ENCODE peak calls at places on chromosomes 6 and 20, in four cellular contexts. I, B, D and J are unnamed samples.

GRCh38 chr6:39153766-39154397 is 38.9 kb upstream of the SAYSD1 start:
- DNase-seq in I (no peak), B (no peak), D (no peak), J (no peak)

GRCh38 chr6:78513856-78514255 is 353.5 kb upstream of the IRAK1BP1 start:
- DNase-seq in I (no peak), B (no peak), D (no peak), J (no peak)

GRCh38 chr6:12339808-12340487 is 49.8 kb downstream of the EDN1 start:
- DNase-seq in I (no peak), B (no peak), D (no peak), J (no peak)

GRCh38 chr6:44237021-44237812 is 9.7 kb upstream of the HSP90AB1 start:
- DNase-seq in I (peak; percentile 65), B (peak; percentile 91), D (peak; percentile 58), J (peak; percentile 96)

GRCh38 chr20:49786671-49787370 is 25.8 kb upstream of the SLC9A8 start:
- DNase-seq in I (no peak), B (no peak), D (no peak), J (no peak)

GRCh38 chr6:142945446-142946180 is 637 bp upstream of the HIVEP2 start:
- DNase-seq in I (peak; percentile 81), B (no peak), D (peak; percentile 66), J (peak; percentile 87)

GRCh38 chr6:83958250-83958685 is 75.3 kb upstream of the MRAP2 start:
- DNase-seq in I (no peak), B (no peak), D (no peak), J (no peak)

GRCh38 chr20:54051019-54051418 is 19.4 kb downstream of the BCAS1 start:
- DNase-seq in I (no peak), B (no peak), D (no peak), J (no peak)

GRCh38 chr20:4167261-4168004 is 152.1 kb upstream of the RNF24 start:
- DNase-seq in I (no peak), B (no peak), D (no peak), J (no peak)

GRCh38 chr6:1372690-1373089 is 16.7 kb upstream of the FOXF2 start:
- DNase-seq in I (no peak), B (no peak), D (no peak), J (no peak)

GRCh38 chr6:24855389-24856245 is 56.9 kb upstream of the ARMH2 start:
- DNase-seq in I (peak; percentile 80), B (peak; percentile 63), D (peak; percentile 56), J (no peak)

GRCh38 chr6:23661549-23661948 is 464.5 kb upstream of the NRSN1 start:
- DNase-seq in I (no peak), B (no peak), D (no peak), J (no peak)

GRCh38 chr6:8139451-8139850 is 37.1 kb upstream of the EEF1E1 start:
- DNase-seq in I (no peak), B (no peak), D (no peak), J (no peak)

GRCh38 chr20:35883341-35883777 is 70.9 kb downstream of the SCAND1 start:
- DNase-seq in I (no peak), B (no peak), D (no peak), J (no peak)

GRCh38 chr6:7042654-7043545 is 64.9 kb upstream of the RREB1 start:
- DNase-seq in I (peak; percentile 62), B (no peak), D (no peak), J (no peak)

GRCh38 chr6:147933201-147933600 is 409.4 kb upstream of the SASH1 start:
- DNase-seq in I (no peak), B (no peak), D (no peak), J (no peak)

GRCh38 chr6:25312034-25312620 is 33.0 kb downstream of the CARMIL1 start:
- DNase-seq in I (no peak), B (no peak), D (no peak), J (no peak)

GRCh38 chr6:167846997-167847606 is 20.4 kb downstream of the AFDN start:
- DNase-seq in I (no peak), B (no peak), D (no peak), J (no peak)

GRCh38 chr6:50240986-50241385 is 191.3 kb upstream of the DEFB112 start:
- DNase-seq in I (no peak), B (no peak), D (no peak), J (no peak)

GRCh38 chr20:53865905-53866786 is 204.2 kb downstream of the BCAS1 start:
- DNase-seq in I (peak; percentile 50), B (peak; percentile 32), D (no peak), J (peak; percentile 76)

GRCh38 chr6:134935076-134935475 is 14.8 kb downstream of the ALDH8A1 start:
- DNase-seq in I (no peak), B (no peak), D (no peak), J (no peak)

GRCh38 chr20:45303586-45304463 is 2.8 kb upstream of the RBPJL start:
- DNase-seq in I (no peak), B (no peak), D (no peak), J (peak; percentile 34)

GRCh38 chr6:83514877-83515466 is 2.6 kb downstream of the PRSS35 start:
- DNase-seq in I (peak; percentile 64), B (peak; percentile 16), D (no peak), J (no peak)

GRCh38 chr6:128597956-128598355 is 77.6 kb upstream of the PTPRK start:
- DNase-seq in I (no peak), B (no peak), D (no peak), J (no peak)

GRCh38 chr20:15708984-15709598 is 864.2 kb downstream of the KIF16B start:
- DNase-seq in I (peak; percentile 47), B (peak; percentile 8), D (no peak), J (peak; percentile 52)

GRCh38 chr6:56637640-56638039 is 5.0 kb downstream of the DST start:
- DNase-seq in I (peak; percentile 61), B (no peak), D (no peak), J (no peak)

GRCh38 chr20:8089668-8090067 is 42.4 kb upstream of the PLCB1 start:
- DNase-seq in I (peak; percentile 52), B (no peak), D (no peak), J (no peak)

GRCh38 chr20:58988565-58988882 is 7.5 kb downstream of the NELFCD start:
- DNase-seq in I (no peak), B (no peak), D (no peak), J (no peak)

GRCh38 chr20:58986286-58986967 is 5.4 kb downstream of the NELFCD start:
- DNase-seq in I (no peak), B (no peak), D (no peak), J (peak; percentile 20)

GRCh38 chr20:58985656-58986055 is 4.6 kb downstream of the NELFCD start:
- DNase-seq in I (no peak), B (no peak), D (no peak), J (no peak)

GRCh38 chr20:58987790-58988564 is 6.9 kb downstream of the NELFCD start:
- DNase-seq in I (no peak), B (no peak), D (no peak), J (peak; percentile 21)

DNA sequence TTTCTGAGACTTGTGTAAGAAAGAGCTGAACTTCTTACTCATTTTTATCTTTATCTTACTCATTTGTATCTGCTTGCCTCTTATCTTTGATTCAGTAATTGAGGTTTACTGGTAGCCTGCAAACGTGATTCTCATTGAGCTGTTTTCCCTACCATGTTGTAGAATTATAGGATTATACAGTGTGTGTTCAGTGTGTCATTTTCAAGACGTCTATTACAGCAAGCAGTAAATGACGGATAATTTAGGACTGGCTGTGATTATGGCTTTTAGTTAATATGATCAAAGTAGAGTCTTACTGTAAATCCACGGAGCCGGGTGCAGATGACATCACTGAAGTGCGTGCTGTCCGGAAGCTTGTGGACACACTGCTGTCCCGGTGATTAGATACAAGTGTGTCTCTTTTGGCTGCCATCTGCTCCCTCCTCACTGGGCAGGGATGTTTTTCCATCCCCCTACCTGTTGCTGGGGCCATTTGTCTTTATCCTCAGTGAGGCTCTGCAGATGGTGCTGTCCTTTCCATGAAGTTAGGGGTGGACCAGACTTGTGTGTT is 6.0 kb downstream of the NELFCD start:
- DNase-seq in I (no peak), B (no peak), D (no peak), J (no peak)
- H3K36me3 ChIP-seq in I (peaks cover 54% of the 10 kb centered on the region), B (peaks cover 60% of the 10 kb centered on the region), D (peaks cover 63% of the 10 kb centered on the region), J (peaks cover 4% of the 10 kb centered on the region)

GRCh38 chr6:166496460-166496859 is 90.0 kb downstream of the RAMACL start:
- DNase-seq in I (no peak), B (no peak), D (no peak), J (no peak)
- H3K36me3 ChIP-seq in I (no peaks in the 10 kb centered on the region), B (peaks cover 87% of the 10 kb centered on the region), D (no peaks in the 10 kb centered on the region), J (no peaks in the 10 kb centered on the region)

DNA sequence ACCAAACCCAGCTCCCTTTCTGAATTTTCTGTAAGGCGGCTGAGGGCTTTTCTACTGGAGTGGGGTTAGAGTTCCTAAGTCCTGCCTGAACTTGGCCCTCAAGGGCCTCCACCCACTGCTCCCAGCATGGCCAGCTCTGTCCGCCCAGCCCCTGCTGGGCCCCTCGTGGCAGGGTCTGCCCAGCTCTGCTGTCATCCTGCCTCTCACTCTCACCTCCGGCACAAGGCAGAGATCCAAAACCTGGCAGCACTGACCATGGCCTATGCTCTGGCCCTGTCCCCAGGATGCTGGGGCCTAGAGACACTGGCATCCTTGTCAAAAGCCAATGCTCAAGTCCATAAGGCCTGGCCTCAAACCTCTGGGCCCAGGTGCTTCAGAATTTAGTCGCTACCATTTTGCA is 61.1 kb downstream of the TAF4 start:
- DNase-seq in I (no peak), B (no peak), D (no peak), J (no peak)
- H3K36me3 ChIP-seq in I (peaks cover 45% of the 10 kb centered on the region), B (peaks cover 100% of the 10 kb centered on the region), D (peaks cover 85% of the 10 kb centered on the region), J (peaks cover 11% of the 10 kb centered on the region)

GRCh38 chr6:73302339-73302738 is 39.3 kb upstream of the KHDC1 start:
- DNase-seq in I (no peak), B (no peak), D (no peak), J (no peak)
- H3K36me3 ChIP-seq in I (no peaks in the 10 kb centered on the region), B (no peaks in the 10 kb centered on the region), D (no peaks in the 10 kb centered on the region), J (no peaks in the 10 kb centered on the region)

GRCh38 chr20:56520180-56520579 is 4.4 kb upstream of the FAM209A start:
- DNase-seq in I (no peak), B (no peak), D (no peak), J (no peak)
- H3K36me3 ChIP-seq in I (peaks cover 15% of the 10 kb centered on the region), B (peaks cover 47% of the 10 kb centered on the region), D (peaks cover 50% of the 10 kb centered on the region), J (peaks cover 34% of the 10 kb centered on the region)

DNA sequence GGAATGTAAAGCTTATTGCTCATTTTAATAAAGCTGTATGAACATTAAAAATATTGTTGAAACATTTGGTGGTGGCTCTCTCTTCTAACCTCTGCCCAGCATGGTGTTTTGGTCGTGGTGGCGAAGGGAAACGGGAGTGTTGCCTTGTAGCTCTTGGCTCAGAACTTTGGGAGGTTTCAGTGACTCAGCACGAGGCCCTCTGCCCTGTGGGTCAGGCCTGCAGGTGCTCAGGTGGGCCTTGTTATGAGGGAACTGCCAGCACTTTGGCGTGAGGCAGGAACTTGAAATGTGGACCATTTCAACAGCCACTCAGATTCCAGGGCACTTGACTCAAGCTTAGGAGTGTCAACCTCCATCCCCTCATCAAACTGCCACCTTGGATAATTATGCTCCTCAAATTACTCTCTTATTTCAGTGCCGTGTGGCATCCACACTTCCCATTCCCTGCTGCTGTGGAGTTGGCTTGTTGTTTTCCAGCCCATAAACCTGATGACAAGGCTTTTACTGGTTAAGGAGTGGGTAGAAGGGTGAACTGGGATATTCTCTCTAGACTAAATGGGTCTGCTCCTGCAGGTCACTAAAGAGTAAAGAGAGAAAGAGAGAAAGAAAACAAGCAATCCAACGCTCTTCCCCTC is 36.3 kb downstream of the PRDM1 start:
- DNase-seq in I (no peak), B (no peak), D (no peak), J (no peak)
- H3K36me3 ChIP-seq in I (no peaks in the 10 kb centered on the region), B (no peaks in the 10 kb centered on the region), D (no peaks in the 10 kb centered on the region), J (no peaks in the 10 kb centered on the region)

DNA sequence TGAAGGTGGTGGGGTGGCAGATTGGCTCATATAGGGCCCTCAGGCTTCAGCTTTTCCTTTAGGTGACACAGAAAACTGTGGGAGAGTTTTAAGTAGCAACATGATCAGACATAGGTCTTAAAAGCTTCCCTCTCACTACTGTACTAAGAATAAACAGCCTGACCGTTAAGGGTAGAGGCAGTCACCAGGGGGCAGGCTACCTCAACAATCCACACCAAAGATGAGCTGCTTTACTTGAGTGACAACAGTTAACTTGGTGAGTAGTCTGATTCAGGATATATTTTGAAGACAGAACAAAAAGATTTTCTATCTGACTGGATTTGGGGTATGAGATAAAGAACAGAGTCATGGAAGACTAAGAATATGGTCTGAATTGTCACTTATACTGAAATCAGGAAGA is 193.1 kb upstream of the SHLD1 start:
- DNase-seq in I (peak; percentile 54), B (peak; percentile 41), D (peak; percentile 22), J (peak; percentile 39)
- H3K36me3 ChIP-seq in I (peaks cover 27% of the 10 kb centered on the region), B (peaks cover 99% of the 10 kb centered on the region), D (peaks cover 89% of the 10 kb centered on the region), J (peaks cover 25% of the 10 kb centered on the region)